ENCODE peak calls at places on chromosomes 5 and 9, in four cellular contexts. J is naive thymus-derived CD4-positive, alpha-beta T cell; V is ascending aorta; Z is IMR-90. H is an unnamed sample.

GRCh38 chr9:78035369-78035993 is 3.9 kb upstream of the GNAQ start:
- DNase-seq in J (peak; percentile 74), Z (peak; percentile 84), V (peak; percentile 74), H (peak; percentile 7)

GRCh38 chr9:107043886-107044285 is 180.9 kb downstream of the ZNF462 start:
- DNase-seq in V (no peak), J (no peak), Z (no peak), H (no peak)

GRCh38 chr5:1551913-1552312 is 28.2 kb upstream of the LPCAT1 start:
- DNase-seq in J (no peak), Z (no peak), V (no peak), H (no peak)

GRCh38 chr9:131180454-131180853 is 55.1 kb downstream of the NUP214 start:
- DNase-seq in V (no peak), J (no peak), Z (peak; percentile 98), H (no peak)

GRCh38 chr5:98635631-98636030 is 137.8 kb upstream of the RGMB start:
- DNase-seq in Z (peak; percentile 72), V (no peak), J (no peak), H (no peak)

GRCh38 chr5:65037845-65038815 is 269.4 kb downstream of the CWC27 start:
- DNase-seq in Z (no peak), V (peak; percentile 67), J (peak; percentile 21), H (peak; percentile 5)

GRCh38 chr5:36239370-36240293 is 2.1 kb downstream of the NADK2 start:
- DNase-seq in Z (no peak), V (no peak), J (peak; percentile 15), H (no peak)

GRCh38 chr9:135803441-135803840 is 101.5 kb downstream of the KCNT1 start:
- DNase-seq in Z (no peak), V (no peak), J (no peak), H (no peak)

GRCh38 chr9:15307523-15307841 is 466 bp upstream of the TTC39B start:
- DNase-seq in V (no peak), Z (no peak), J (no peak), H (no peak)

GRCh38 chr9:72772641-72773040 is 180.2 kb downstream of the ALDH1A1 start:
- DNase-seq in J (no peak), Z (peak; percentile 7), V (no peak), H (no peak)

GRCh38 chr5:932151-932627 is 39.5 kb downstream of the TRIP13 start:
- DNase-seq in J (no peak), Z (no peak), V (no peak), H (no peak)

DNA sequence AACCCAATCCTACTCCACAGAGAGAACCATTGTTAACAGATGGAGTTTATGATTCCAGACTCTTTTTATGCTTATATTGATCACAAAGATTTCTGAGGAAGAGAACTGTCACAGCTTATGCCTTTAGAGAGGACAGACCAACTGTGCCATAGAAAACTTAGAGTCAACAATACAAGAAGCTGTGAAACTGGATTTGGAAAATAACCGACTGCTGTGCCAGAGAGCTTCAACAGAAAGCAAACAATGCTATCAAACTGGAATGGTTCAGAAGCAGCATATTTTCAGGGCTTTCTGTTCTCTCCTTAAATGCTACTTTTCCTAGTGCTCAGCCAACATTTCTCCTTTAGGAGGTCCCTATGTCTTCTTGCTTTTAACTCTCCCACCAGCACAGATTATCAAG is 5.0 kb downstream of the DCTN4 start:
- DNase-seq in V (no peak), Z (no peak), J (no peak), H (no peak)
- H3K27me3 ChIP-seq in V (no peaks in the 10 kb centered on the region), Z (no peaks in the 10 kb centered on the region), J (no peaks in the 10 kb centered on the region), H (no peaks in the 10 kb centered on the region)

GRCh38 chr9:91949293-91949945 is 609 bp downstream of the ROR2 start:
- DNase-seq in J (no peak), V (no peak), Z (no peak), H (no peak)

GRCh38 chr9:91946825-91947224 is 3.2 kb downstream of the ROR2 start:
- DNase-seq in J (no peak), V (no peak), Z (peak; percentile 20), H (no peak)

GRCh38 chr9:91948061-91948422 is 2.0 kb downstream of the ROR2 start:
- DNase-seq in Z (peak; percentile 16), V (no peak), J (no peak), H (no peak)

GRCh38 chr9:91949946-91950664 is at the start of gene ROR2:
- DNase-seq in Z (peak; percentile 63), V (peak; percentile 68), J (peak; percentile 7), H (peak; percentile 17)

GRCh38 chr9:91948423-91949292 is 1.4 kb downstream of the ROR2 start:
- DNase-seq in J (no peak), Z (peak; percentile 57), V (peak; percentile 64), H (no peak)
- H3K4me3 ChIP-seq in J (no peak overlapping the region), Z (peak overlapping the region; percentile 71), V (peak overlapping the region; percentile 52), H (no peak overlapping the region)

GRCh38 chr5:134125195-134126015 is 10.9 kb downstream of the TCF7 start:
- DNase-seq in J (no peak), V (peak; percentile 82), Z (peak; percentile 96), H (no peak)

GRCh38 chr5:134123360-134123759 is 8.9 kb downstream of the TCF7 start:
- DNase-seq in Z (no peak), J (no peak), V (no peak), H (no peak)

GRCh38 chr5:134127376-134127861 is 12.9 kb downstream of the TCF7 start:
- DNase-seq in Z (peak; percentile 58), V (no peak), J (no peak), H (peak; percentile 66)

GRCh38 chr5:134122530-134122929 is 8.0 kb downstream of the TCF7 start:
- DNase-seq in J (peak; percentile 63), Z (no peak), V (no peak), H (peak; percentile 41)

DNA sequence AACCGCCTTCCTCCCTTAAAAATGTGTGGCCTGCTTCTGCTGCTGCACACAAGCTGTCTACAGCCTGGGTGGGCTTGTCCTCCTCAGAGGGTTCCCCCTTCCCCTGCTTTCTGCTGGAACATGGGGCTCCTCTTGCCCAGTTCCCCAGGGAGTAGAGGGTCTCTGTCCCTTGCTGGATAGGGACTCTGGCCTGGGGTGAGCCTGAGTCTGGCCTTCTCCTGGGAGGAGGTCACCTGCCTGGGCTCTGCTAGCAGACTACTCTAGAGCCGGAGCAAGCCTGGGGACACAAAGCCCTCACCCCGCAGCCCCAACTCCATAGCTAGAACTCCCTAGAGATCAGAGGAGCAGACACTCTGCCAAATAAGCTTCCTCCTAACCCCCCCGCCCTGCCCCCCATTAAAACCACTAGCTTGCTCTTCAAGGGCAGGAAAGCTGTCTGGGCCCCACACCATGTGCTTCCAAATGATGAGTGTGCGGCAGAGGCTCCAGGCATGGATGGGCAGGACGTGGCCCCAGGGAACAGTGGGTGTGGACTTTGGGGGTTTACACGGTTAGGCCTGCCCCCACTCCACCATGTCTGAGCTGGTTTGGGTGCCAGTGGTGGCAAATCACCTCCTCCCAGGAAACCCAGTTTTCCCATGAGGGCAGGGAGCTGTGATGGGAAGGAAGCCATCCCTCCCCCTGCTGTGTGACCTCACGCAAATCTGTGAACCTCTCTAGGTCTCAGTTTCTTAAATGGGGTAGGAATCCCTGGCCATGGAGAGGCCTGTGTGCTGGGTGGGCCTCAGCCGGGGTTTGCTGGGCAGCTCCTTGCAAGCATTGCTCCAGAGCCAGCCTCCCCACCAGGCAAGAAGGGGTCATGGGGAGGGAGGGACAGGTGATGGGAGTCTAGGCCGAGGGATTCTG is 10.1 kb downstream of the TCF7 start:
- DNase-seq in J (peak; percentile 55), Z (peak; percentile 69), V (no peak), H (no peak)
- H3K4me1 ChIP-seq in J (peaks cover 100% of the 10 kb centered on the region), Z (peaks cover 14% of the 10 kb centered on the region), V (peaks cover 10% of the 10 kb centered on the region), H (peaks cover 97% of the 10 kb centered on the region)

GRCh38 chr5:142358121-142358520 is 33.3 kb upstream of the SPRY4 start:
- DNase-seq in V (no peak), Z (no peak), J (no peak), H (no peak)

GRCh38 chr5:142357469-142358090 is 32.8 kb upstream of the SPRY4 start:
- DNase-seq in J (peak; percentile 23), Z (peak; percentile 10), V (no peak), H (no peak)

GRCh38 chr5:142360051-142360498 is 35.3 kb upstream of the SPRY4 start:
- DNase-seq in V (no peak), Z (no peak), J (no peak), H (no peak)

GRCh38 chr5:142356716-142357468 is 32.1 kb upstream of the SPRY4 start:
- DNase-seq in Z (peak; percentile 92), J (peak; percentile 89), V (peak; percentile 95), H (peak; percentile 82)

GRCh38 chr5:142358648-142359047 is 33.8 kb upstream of the SPRY4 start:
- DNase-seq in J (no peak), Z (no peak), V (no peak), H (no peak)
- H3K27me3 ChIP-seq in J (no peaks in the 10 kb centered on the region), Z (no peaks in the 10 kb centered on the region), V (no peaks in the 10 kb centered on the region), H (no peaks in the 10 kb centered on the region)

GRCh38 chr5:88688981-88689661 is 193.9 kb downstream of the MEF2C start:
- DNase-seq in Z (no peak), V (no peak), J (no peak), H (no peak)

GRCh38 chr5:88688242-88688959 is 194.6 kb downstream of the MEF2C start:
- DNase-seq in V (no peak), J (no peak), Z (no peak), H (no peak)

GRCh38 chr5:88691945-88692868 is 190.8 kb downstream of the MEF2C start:
- DNase-seq in V (no peak), Z (no peak), J (no peak), H (no peak)

GRCh38 chr5:88690619-88691560 is 192.1 kb downstream of the MEF2C start:
- DNase-seq in Z (peak; percentile 50), J (peak; percentile 66), V (peak; percentile 85), H (peak; percentile 35)

DNA sequence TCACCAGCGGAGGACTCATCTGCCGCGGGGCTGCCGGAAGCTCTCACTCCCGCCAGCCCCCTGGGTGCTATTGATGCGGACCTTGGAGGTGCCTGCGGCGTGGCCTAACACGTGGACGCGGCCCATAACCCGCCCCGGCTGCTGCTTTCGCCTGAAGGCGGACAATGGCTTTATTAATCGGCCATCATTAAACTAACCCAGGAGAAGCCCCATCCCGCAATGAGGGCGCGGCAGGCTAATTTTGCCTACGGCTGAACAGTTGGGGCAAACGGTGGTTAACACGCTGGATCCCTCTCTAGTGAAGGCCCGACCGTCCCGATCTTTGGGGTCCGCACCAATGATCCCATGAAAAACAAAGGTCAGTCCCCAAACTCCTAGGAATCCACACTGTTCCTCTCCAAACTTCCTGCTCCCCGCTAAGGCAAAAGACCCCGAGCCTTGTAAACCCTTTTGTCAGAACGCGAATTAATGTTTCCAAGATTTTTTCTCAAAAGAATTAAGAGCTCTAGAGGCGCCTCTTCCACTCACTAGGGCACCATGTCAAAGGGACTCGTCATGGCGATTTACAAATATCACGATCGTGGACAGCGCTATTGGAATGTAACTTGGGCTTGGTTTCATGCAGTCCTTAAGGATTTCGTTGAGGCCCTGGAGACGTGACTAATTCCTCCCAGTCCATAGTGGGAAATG is 193.2 kb downstream of the MEF2C start:
- DNase-seq in Z (no peak), V (no peak), J (no peak), H (no peak)
- H3K4me3 ChIP-seq in Z (no peak overlapping the region), V (no peak overlapping the region), J (no peak overlapping the region), H (no peak overlapping the region)

GRCh38 chr9:127526655-127527559 is 75.6 kb downstream of the LRSAM1 start:
- DNase-seq in Z (no peak), J (no peak), V (no peak), H (no peak)
- H3K4me1 ChIP-seq in Z (peaks cover 28% of the 10 kb centered on the region), J (no peaks in the 10 kb centered on the region), V (peaks cover 3% of the 10 kb centered on the region), H (no peaks in the 10 kb centered on the region)

DNA sequence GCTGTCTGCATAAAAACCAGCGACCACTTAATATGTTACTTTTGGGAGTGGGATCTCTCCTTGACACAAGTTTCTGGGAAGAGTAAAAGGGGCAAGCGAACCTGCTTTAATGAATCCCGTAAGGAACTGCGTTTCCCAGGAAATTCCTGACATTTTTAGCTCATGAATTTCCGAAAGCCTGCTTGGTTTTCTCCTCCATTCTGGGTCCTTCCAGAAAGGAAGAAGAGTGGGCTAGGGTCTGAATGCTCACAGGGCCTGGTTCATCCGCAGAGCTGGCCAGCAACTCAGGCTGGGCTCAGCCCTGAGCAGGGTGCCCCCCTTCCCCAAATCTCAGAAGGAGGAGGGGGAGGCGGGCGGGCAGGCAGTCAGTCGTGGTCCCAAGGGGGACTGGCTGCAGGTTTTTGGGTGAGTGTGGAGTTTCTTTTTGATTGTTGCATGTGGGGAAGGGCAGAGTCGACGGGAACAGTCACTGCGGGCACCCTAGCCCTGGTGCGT is 1.2 kb upstream of the PURA start:
- DNase-seq in Z (peak; percentile 34), J (no peak), V (no peak), H (no peak)
- H3K27me3 ChIP-seq in Z (no peaks in the 10 kb centered on the region), J (no peaks in the 10 kb centered on the region), V (no peaks in the 10 kb centered on the region), H (no peaks in the 10 kb centered on the region)

H was measured in effector memory CD4-positive, alpha-beta T cell.